ENCODE peak calls at places on chromosomes 1 and 21, in seven cellular contexts. One of them, this sample, is unnamed.

GRCh38 chr1:70057500-70057899 is 147.9 kb downstream of the LRRC40 start:
- DNase-seq in fibroblast of the conjunctiva: no peak
- DNase-seq in AG08395: peak; percentile 15
- DNase-seq in pancreas: no peak
- DNase-seq in NCI-H2081: no peak
- DNase-seq in CD4-positive, CD25-positive, alpha-beta regulatory T cell: no peak
- DNase-seq in PC-9: no peak
- DNase-seq in this sample: no peak

GRCh38 chr21:36059823-36060158 is 535 bp downstream of the SETD4 start:
- DNase-seq in fibroblast of the conjunctiva: no peak
- DNase-seq in PC-9: no peak
- DNase-seq in pancreas: peak; percentile 79
- DNase-seq in CD4-positive, CD25-positive, alpha-beta regulatory T cell: no peak
- DNase-seq in NCI-H2081: peak; percentile 41
- DNase-seq in AG08395: peak; percentile 60
- DNase-seq in this sample: no peak

GRCh38 chr1:50038235-50038809 is 14.6 kb upstream of the AGBL4 start:
- DNase-seq in AG08395: no peak
- DNase-seq in PC-9: no peak
- DNase-seq in pancreas: no peak
- DNase-seq in NCI-H2081: no peak
- DNase-seq in fibroblast of the conjunctiva: no peak
- DNase-seq in CD4-positive, CD25-positive, alpha-beta regulatory T cell: no peak
- DNase-seq in this sample: no peak

GRCh38 chr1:240415532-240415931 is 196.4 kb downstream of the GREM2 start:
- DNase-seq in PC-9: no peak
- DNase-seq in CD4-positive, CD25-positive, alpha-beta regulatory T cell: no peak
- DNase-seq in AG08395: no peak
- DNase-seq in fibroblast of the conjunctiva: no peak
- DNase-seq in NCI-H2081: no peak
- DNase-seq in pancreas: no peak
- DNase-seq in this sample: no peak

GRCh38 chr1:14173598-14173997 is 424.9 kb upstream of the KAZN start:
- DNase-seq in PC-9: no peak
- DNase-seq in NCI-H2081: no peak
- DNase-seq in CD4-positive, CD25-positive, alpha-beta regulatory T cell: no peak
- DNase-seq in fibroblast of the conjunctiva: no peak
- DNase-seq in AG08395: no peak
- DNase-seq in pancreas: no peak
- DNase-seq in this sample: no peak

GRCh38 chr1:188027613-188028012 is 1198.9 kb downstream of the PLA2G4A start:
- DNase-seq in PC-9: peak; percentile 1
- DNase-seq in NCI-H2081: no peak
- DNase-seq in fibroblast of the conjunctiva: peak; percentile 71
- DNase-seq in AG08395: no peak
- DNase-seq in pancreas: no peak
- DNase-seq in CD4-positive, CD25-positive, alpha-beta regulatory T cell: no peak
- DNase-seq in this sample: peak; percentile 19

GRCh38 chr1:177925006-177925405 is 44.9 kb downstream of the SEC16B start:
- DNase-seq in fibroblast of the conjunctiva: no peak
- DNase-seq in NCI-H2081: no peak
- DNase-seq in AG08395: no peak
- DNase-seq in PC-9: no peak
- DNase-seq in CD4-positive, CD25-positive, alpha-beta regulatory T cell: no peak
- DNase-seq in pancreas: no peak
- DNase-seq in this sample: no peak

GRCh38 chr1:161439280-161440232 is 65.7 kb upstream of the FCGR2A start:
- DNase-seq in AG08395: no peak
- DNase-seq in NCI-H2081: no peak
- DNase-seq in CD4-positive, CD25-positive, alpha-beta regulatory T cell: peak; percentile 11
- DNase-seq in pancreas: peak; percentile 81
- DNase-seq in fibroblast of the conjunctiva: no peak
- DNase-seq in PC-9: no peak
- DNase-seq in this sample: peak; percentile 90